ENCODE peak calls at places on chromosomes 16 and 17, in four cellular contexts. S is head of caudate nucleus; I is CD4-positive, alpha-beta T cell; P is stimulated activated CD8-positive, alpha-beta memory T cell treated with anti-CD3 and anti-CD28 coated beads, Interleukin-4, amount 100 ng/mL, for 1 hour. D is an unnamed sample.

GRCh38 chr17:19533718-19534561 is at the start of gene SLC47A1:
- DNase-seq in P (no peak), S (peak), I (no peak), D (no peak)

GRCh38 chr16:2095315-2095853 is 40.3 kb downstream of the PKD1 start:
- DNase-seq in S (no peak), I (no peak), P (no peak), D (no peak)

GRCh38 chr16:24685539-24686432 is 43.7 kb upstream of the TNRC6A start:
- DNase-seq in S (peak), P (no peak), I (no peak), D (no peak)

GRCh38 chr17:34979153-34979552 is 1.2 kb upstream of the LIG3 start:
- DNase-seq in P (no peak), I (no peak), S (no peak), D (no peak)

GRCh38 chr17:80455784-80456183 is 20.6 kb downstream of the NPTX1 start:
- DNase-seq in P (no peak), S (no peak), I (no peak), D (no peak)

GRCh38 chr16:1333854-1334719 is 642 bp downstream of the BAIAP3 start:
- DNase-seq in S (no peak), P (no peak), I (no peak), D (no peak)

GRCh38 chr17:8289103-8289397 is 580 bp downstream of the RANGRF start:
- DNase-seq in S (no peak), I (no peak), P (peak), D (no peak)

GRCh38 chr16:67230809-67231660 is 4.1 kb downstream of the TMEM208 start:
- DNase-seq in S (no peak), P (no peak), I (no peak), D (no peak)

GRCh38 chr17:50123649-50124349 is 6.2 kb downstream of the SAMD14 start:
- DNase-seq in S (no peak), I (no peak), P (no peak), D (peak)

GRCh38 chr16:73033271-73033998 is 14.5 kb downstream of the ZFHX3 start:
- DNase-seq in P (no peak), S (peak), I (no peak), D (no peak)

GRCh38 chr16:17273142-17273561 is 197.6 kb downstream of the XYLT1 start:
- DNase-seq in S (no peak), I (no peak), P (no peak), D (no peak)

GRCh38 chr16:68229431-68230175 is 6.3 kb downstream of the ESRP2 start:
- DNase-seq in P (no peak), I (peak), S (peak), D (no peak)

GRCh38 chr16:88854306-88855111 is 2.2 kb downstream of the GALNS start:
- DNase-seq in I (no peak), S (no peak), P (no peak), D (no peak)

GRCh38 chr16:75097941-75098897 is 18.4 kb downstream of the LDHD start:
- DNase-seq in P (peak), I (peak), S (no peak), D (no peak)

GRCh38 chr17:22310717-22311686 is 618.7 kb downstream of the KCNJ18 start:
- DNase-seq in I (no peak), S (no peak), P (no peak), D (no peak)

GRCh38 chr17:42744283-42744805 is 496 bp downstream of the EZH1 start:
- DNase-seq in P (peak), I (peak), S (peak), D (no peak)

GRCh38 chr16:75236232-75236631 is 15.2 kb downstream of the BCAR1 start:
- DNase-seq in S (no peak), I (no peak), P (no peak), D (no peak)

GRCh38 chr16:3087243-3087791 is 11.8 kb downstream of the ZSCAN10 start:
- DNase-seq in P (no peak), I (no peak), S (no peak), D (no peak)

GRCh38 chr17:73952498-73953205 is 250.8 kb upstream of the RPL38 start:
- DNase-seq in P (no peak), S (peak), I (peak), D (no peak)

GRCh38 chr17:40515491-40516041 is 14.1 kb upstream of the TNS4 start:
- DNase-seq in I (no peak), P (no peak), S (no peak), D (no peak)

GRCh38 chr17:6670999-6671398 is 19.4 kb downstream of the C17orf100 start:
- DNase-seq in S (no peak), I (no peak), P (no peak), D (no peak)

GRCh38 chr17:74768069-74768762 is 7.9 kb downstream of the NAT9 start:
- DNase-seq in P (no peak), S (peak), I (no peak), D (no peak)

GRCh38 chr17:16495561-16495960 is 3.6 kb upstream of the LRRC75A start:
- DNase-seq in S (no peak), P (no peak), I (no peak), D (no peak)

GRCh38 chr17:75516619-75517276 is 420 bp downstream of the TSEN54 start:
- DNase-seq in P (no peak), I (peak), S (no peak), D (no peak)

GRCh38 chr16:67930191-67930590 is 1.5 kb downstream of the CTRL start:
- DNase-seq in P (no peak), S (no peak), I (no peak), D (no peak)

GRCh38 chr17:50863221-50863843 is 2.8 kb downstream of the TOB1 start:
- DNase-seq in P (no peak), S (peak), I (peak), D (no peak)

GRCh38 chr17:80030730-80031410 is 4.8 kb downstream of the TBC1D16 start:
- DNase-seq in I (no peak), P (no peak), S (no peak), D (no peak)

GRCh38 chr16:58098207-58099096 is 30.7 kb downstream of the CFAP20 start:
- DNase-seq in S (no peak), P (no peak), I (no peak), D (no peak)

GRCh38 chr16:70724146-70725023 is 38.5 kb upstream of the MTSS2 start:
- DNase-seq in I (no peak), P (no peak), S (no peak), D (no peak)

GRCh38 chr17:73283841-73284282 is 22.2 kb upstream of the CPSF4L start:
- DNase-seq in P (no peak), S (no peak), I (no peak), D (no peak)

GRCh38 chr17:12571606-12572005 is 94.1 kb upstream of the MYOCD start:
- DNase-seq in S (no peak), P (no peak), I (no peak), D (no peak)

GRCh38 chr17:82013341-82013740 is 9.3 kb downstream of the CENPX start:
- DNase-seq in I (no peak), P (no peak), S (no peak), D (no peak)

GRCh38 chr16:66287916-66288315 is 78.6 kb upstream of the CDH5 start:
- DNase-seq in I (no peak), P (no peak), S (no peak), D (no peak)

GRCh38 chr17:45440161-45440859 is 7.6 kb upstream of the ARHGAP27 start:
- DNase-seq in I (no peak), P (no peak), S (no peak), D (no peak)

GRCh38 chr17:21815352-21816063 is 123.2 kb downstream of the KCNJ18 start:
- DNase-seq in S (no peak), I (no peak), P (no peak), D (no peak)

GRCh38 chr16:27726621-27727275 is 176.8 kb downstream of the KATNIP start:
- DNase-seq in S (no peak), P (no peak), I (no peak), D (no peak)

GRCh38 chr16:83903739-83904138 is 4.8 kb downstream of the MLYCD start:
- DNase-seq in I (no peak), S (no peak), P (no peak), D (no peak)

GRCh38 chr16:2226245-2226793 is 2.9 kb downstream of the E4F1 start:
- DNase-seq in S (no peak), I (no peak), P (no peak), D (no peak)